ENCODE peak calls at places on chromosome 12, in ten cellular contexts. B, I, P, R, S, D, T, U, W and Q are unnamed samples.

GRCh38 chr12:6891637-6892036 is 13.0 kb upstream of the LRRC23 start:
- DNase-seq in B (no peak), I (no peak), P (no peak), R (no peak), S (no peak), D (no peak), T (no peak), U (no peak), W (no peak), Q (no peak)

GRCh38 chr12:106170285-106170684 is 31.5 kb upstream of the NUAK1 start:
- DNase-seq in B (no peak), I (no peak), P (no peak), R (no peak), S (no peak), D (no peak), T (no peak), U (no peak), W (no peak), Q (no peak)

GRCh38 chr12:94588271-94588785 is 62.0 kb downstream of the TMCC3 start:
- DNase-seq in B (no peak), I (no peak), P (no peak), R (no peak), S (no peak), D (no peak), T (no peak), U (no peak), W (no peak), Q (no peak)

GRCh38 chr12:52614381-52615207 is 3.8 kb downstream of the KRT73 start:
- DNase-seq in B (no peak), I (no peak), P (no peak), R (no peak), S (no peak), D (no peak), T (no peak), U (no peak), W (no peak), Q (peak)

GRCh38 chr12:106112094-106112822 is 26.5 kb downstream of the NUAK1 start:
- DNase-seq in B (no peak), I (no peak), P (no peak), R (no peak), S (no peak), D (no peak), T (no peak), U (no peak), W (peak), Q (no peak)

GRCh38 chr12:48695859-48696258 is 13.8 kb upstream of the KANSL2 start:
- DNase-seq in B (no peak), I (no peak), P (no peak), R (no peak), S (no peak), D (no peak), T (no peak), U (no peak), W (no peak), Q (no peak)

GRCh38 chr12:120247621-120248030 is 17.9 kb downstream of the PXN start:
- DNase-seq in B (no peak), I (no peak), P (no peak), R (no peak), S (no peak), D (no peak), T (no peak), U (no peak), W (no peak), Q (no peak)

GRCh38 chr12:107200394-107200793 is 107.0 kb upstream of the CRY1 start:
- DNase-seq in B (no peak), I (no peak), P (no peak), R (no peak), S (no peak), D (no peak), T (no peak), U (peak), W (no peak), Q (no peak)

GRCh38 chr12:44372259-44372658 is 503.9 kb downstream of the NELL2 start:
- DNase-seq in B (no peak), I (no peak), P (no peak), R (no peak), S (no peak), D (no peak), T (peak), U (no peak), W (no peak), Q (no peak)

GRCh38 chr12:5768171-5768879 is 176.7 kb downstream of the ANO2 start:
- DNase-seq in B (no peak), I (no peak), P (no peak), R (peak), S (no peak), D (no peak), T (no peak), U (no peak), W (no peak), Q (peak)

GRCh38 chr12:46382425-46382973 is 9.9 kb upstream of the SLC38A2 start:
- DNase-seq in B (peak), I (peak), P (no peak), R (no peak), S (no peak), D (no peak), T (no peak), U (no peak), W (no peak), Q (no peak)

GRCh38 chr12:107131832-107132616 is 38.7 kb upstream of the CRY1 start:
- DNase-seq in B (peak), I (no peak), P (peak), R (no peak), S (no peak), D (peak), T (peak), U (peak), W (peak), Q (no peak)

GRCh38 chr12:2543801-2544200 is 251.0 kb upstream of the FKBP4 start:
- DNase-seq in B (no peak), I (no peak), P (no peak), R (no peak), S (no peak), D (no peak), T (no peak), U (no peak), W (no peak), Q (no peak)

GRCh38 chr12:122964439-122965257 is 1.6 kb downstream of the ABCB9 start:
- DNase-seq in B (peak), I (no peak), P (no peak), R (no peak), S (no peak), D (no peak), T (no peak), U (no peak), W (no peak), Q (no peak)

GRCh38 chr12:68627673-68628319 is 17.1 kb downstream of the RAP1B start:
- DNase-seq in B (no peak), I (no peak), P (no peak), R (no peak), S (no peak), D (no peak), T (no peak), U (no peak), W (no peak), Q (no peak)

GRCh38 chr12:53046655-53047220 is 3.1 kb upstream of the TNS2 start:
- DNase-seq in B (no peak), I (peak), P (peak), R (peak), S (peak), D (peak), T (no peak), U (no peak), W (peak), Q (peak)

GRCh38 chr12:124673881-124674617 is 106.6 kb upstream of the NCOR2 start:
- DNase-seq in B (no peak), I (no peak), P (no peak), R (no peak), S (no peak), D (no peak), T (no peak), U (no peak), W (no peak), Q (no peak)

GRCh38 chr12:93419388-93420034 is 22.2 kb downstream of the UBE2N start:
- DNase-seq in B (peak), I (no peak), P (no peak), R (no peak), S (no peak), D (peak), T (no peak), U (no peak), W (no peak), Q (no peak)

GRCh38 chr12:6218526-6218925 is 18.3 kb downstream of the CD9 start:
- DNase-seq in B (no peak), I (no peak), P (no peak), R (no peak), S (no peak), D (no peak), T (no peak), U (no peak), W (no peak), Q (no peak)

GRCh38 chr12:81992461-81992860 is 233.3 kb upstream of the PPFIA2 start:
- DNase-seq in B (no peak), I (no peak), P (peak), R (peak), S (peak), D (peak), T (no peak), U (peak), W (no peak), Q (no peak)

GRCh38 chr12:107955966-107956643 is 173.0 kb upstream of the WSCD2 start:
- DNase-seq in B (no peak), I (no peak), P (no peak), R (no peak), S (no peak), D (no peak), T (no peak), U (no peak), W (no peak), Q (peak)

GRCh38 chr12:12376636-12377448 is 20.0 kb downstream of the BORCS5 start:
- DNase-seq in B (peak), I (no peak), P (peak), R (no peak), S (no peak), D (peak), T (peak), U (peak), W (peak), Q (no peak)

GRCh38 chr12:98644433-98644711 is 216 bp downstream of the IKBIP start:
- DNase-seq in B (no peak), I (no peak), P (no peak), R (peak), S (peak), D (no peak), T (no peak), U (peak), W (peak), Q (no peak)

GRCh38 chr12:123931686-123932321 is 40.8 kb downstream of the CCDC92 start:
- DNase-seq in B (no peak), I (no peak), P (no peak), R (no peak), S (no peak), D (no peak), T (no peak), U (no peak), W (no peak), Q (no peak)

GRCh38 chr12:119696943-119697342 is 29.0 kb downstream of the PRKAB1 start:
- DNase-seq in B (no peak), I (no peak), P (no peak), R (no peak), S (no peak), D (no peak), T (no peak), U (no peak), W (no peak), Q (no peak)

GRCh38 chr12:81079280-81080076 is 1.6 kb downstream of the ACSS3 start:
- DNase-seq in B (no peak), I (no peak), P (no peak), R (no peak), S (no peak), D (no peak), T (no peak), U (no peak), W (no peak), Q (no peak)

GRCh38 chr12:112528521-112528920 is 109.8 kb downstream of the PTPN11 start:
- DNase-seq in B (no peak), I (no peak), P (no peak), R (no peak), S (no peak), D (no peak), T (no peak), U (no peak), W (no peak), Q (no peak)

GRCh38 chr12:112527082-112527481 is 108.3 kb downstream of the PTPN11 start:
- DNase-seq in B (no peak), I (no peak), P (no peak), R (no peak), S (no peak), D (no peak), T (no peak), U (no peak), W (no peak), Q (no peak)

GRCh38 chr12:112527501-112527900 is 108.8 kb downstream of the PTPN11 start:
- DNase-seq in B (no peak), I (no peak), P (no peak), R (no peak), S (no peak), D (no peak), T (no peak), U (no peak), W (no peak), Q (no peak)

GRCh38 chr12:112532106-112532505 is 113.4 kb downstream of the PTPN11 start:
- DNase-seq in B (no peak), I (no peak), P (no peak), R (no peak), S (no peak), D (no peak), T (no peak), U (no peak), W (no peak), Q (no peak)

GRCh38 chr12:112530941-112531340 is 112.2 kb downstream of the PTPN11 start:
- DNase-seq in B (no peak), I (no peak), P (no peak), R (no peak), S (no peak), D (no peak), T (no peak), U (no peak), W (no peak), Q (no peak)
- TF ChIP-seq POLR2AphosphoS5 in B (no peak), I (no peak), P (no peak), R (no peak), S (no peak), D (no peak), T (no peak), U (no peak), W (no peak), Q (no peak)

GRCh38 chr12:64678835-64679234 is 68.5 kb downstream of the RASSF3 start:
- DNase-seq in B (peak), I (no peak), P (no peak), R (no peak), S (no peak), D (no peak), T (no peak), U (no peak), W (no peak), Q (no peak)
- H3K27ac ChIP-seq in B (peak), I (peak), P (no peak), R (peak), S (peak), D (no peak), T (peak), U (peak), W (peak), Q (peak)

GRCh38 chr12:54398995-54399793 is 14.7 kb upstream of the ZNF385A start:
- DNase-seq in B (peak), I (peak), P (no peak), R (peak), S (peak), D (peak), T (peak), U (peak), W (peak), Q (peak)
- TF ChIP-seq POLR2AphosphoS5 in B (no peak), I (no peak), P (peak), R (no peak), S (peak), D (no peak), T (no peak), U (no peak), W (peak), Q (peak)

GRCh38 chr12:91606662-91607377 is 424.2 kb upstream of the DCN start:
- DNase-seq in B (no peak), I (no peak), P (no peak), R (no peak), S (no peak), D (no peak), T (no peak), U (no peak), W (no peak), Q (no peak)
- H3K27ac ChIP-seq in B (no peak), I (no peak), P (no peak), R (no peak), S (no peak), D (no peak), T (no peak), U (no peak), W (no peak), Q (no peak)